ENCODE peak calls at places on chromosomes 13 and 19, in five cellular contexts. B, K, N, J and Z are unnamed samples.

GRCh38 chr19:10565567-10566407 is at the start of gene KRI1:
- DNase-seq in B (peak), K (peak), N (peak), J (peak), Z (peak)

GRCh38 chr19:47863514-47863936 is 4.5 kb downstream of the TPRX2 start:
- DNase-seq in B (peak), K (peak), N (peak), J (peak), Z (peak)

GRCh38 chr13:30165791-30166190 is 141.6 kb downstream of the KATNAL1 start:
- DNase-seq in B (no peak), K (no peak), N (peak), J (no peak), Z (peak)

GRCh38 chr19:8148410-8149231 is 771 bp downstream of the FBN3 start:
- DNase-seq in B (no peak), K (no peak), N (no peak), J (no peak), Z (no peak)

GRCh38 chr19:33481863-33482262 is 39.7 kb downstream of the PEPD start:
- DNase-seq in B (no peak), K (no peak), N (no peak), J (no peak), Z (no peak)

GRCh38 chr19:43432866-43433673 is 18.4 kb downstream of the TEX101 start:
- DNase-seq in B (no peak), K (peak), N (peak), J (no peak), Z (peak)

GRCh38 chr19:40716031-40716654 is 543 bp downstream of the COQ8B start:
- DNase-seq in B (peak), K (peak), N (no peak), J (peak), Z (no peak)

GRCh38 chr19:46610851-46611770 is 10.0 kb downstream of the CALM3 start:
- DNase-seq in B (no peak), K (no peak), N (no peak), J (no peak), Z (peak)

GRCh38 chr19:4380254-4380727 is 20.1 kb downstream of the SH3GL1 start:
- DNase-seq in B (no peak), K (no peak), N (no peak), J (peak), Z (no peak)

GRCh38 chr19:3788991-3789778 is 3.0 kb upstream of the MATK start:
- DNase-seq in B (peak), K (no peak), N (no peak), J (no peak), Z (no peak)

GRCh38 chr19:14375582-14376291 is 5.5 kb upstream of the ADGRE5 start:
- DNase-seq in B (peak), K (no peak), N (peak), J (no peak), Z (no peak)

GRCh38 chr13:98214008-98214643 is 37.1 kb upstream of the RNF113B start:
- DNase-seq in B (peak), K (no peak), N (peak), J (peak), Z (no peak)

GRCh38 chr19:38665950-38666661 is 18.7 kb downstream of the ACTN4 start:
- DNase-seq in B (no peak), K (no peak), N (peak), J (no peak), Z (no peak)

GRCh38 chr19:2114821-2115220 is 18.1 kb downstream of the IZUMO4 start:
- DNase-seq in B (no peak), K (no peak), N (no peak), J (no peak), Z (no peak)

GRCh38 chr13:79491715-79492114 is 10.8 kb downstream of the NDFIP2 start:
- DNase-seq in B (no peak), K (no peak), N (peak), J (no peak), Z (no peak)

GRCh38 chr19:47247308-47247990 is 8.9 kb upstream of the CCDC9 start:
- DNase-seq in B (peak), K (no peak), N (peak), J (peak), Z (peak)

GRCh38 chr19:4988770-4989251 is 19.9 kb downstream of the KDM4B start:
- DNase-seq in B (no peak), K (peak), N (peak), J (no peak), Z (no peak)

GRCh38 chr19:2648528-2648937 is 54.0 kb downstream of the GNG7 start:
- DNase-seq in B (peak), K (peak), N (peak), J (peak), Z (peak)

GRCh38 chr19:42065051-42065450 is 5.0 kb downstream of the GRIK5 start:
- DNase-seq in B (peak), K (no peak), N (no peak), J (no peak), Z (no peak)

GRCh38 chr13:91572944-91573535 is 174.6 kb downstream of the GPC5 start:
- DNase-seq in B (peak), K (no peak), N (no peak), J (no peak), Z (no peak)

GRCh38 chr19:28985201-28985600 is 227.8 kb downstream of the UQCRFS1 start:
- DNase-seq in B (no peak), K (no peak), N (no peak), J (no peak), Z (no peak)

GRCh38 chr19:33301011-33301899 is 1.1 kb downstream of the CEBPA start:
- DNase-seq in B (peak), K (no peak), N (no peak), J (no peak), Z (no peak)

GRCh38 chr13:43878897-43879322 is 630 bp downstream of the CCDC122 start:
- DNase-seq in B (peak), K (peak), N (peak), J (peak), Z (peak)

GRCh38 chr13:32581177-32581786 is 5.0 kb upstream of the PDS5B start:
- DNase-seq in B (no peak), K (no peak), N (peak), J (no peak), Z (no peak)

GRCh38 chr19:13022111-13022858 is 27.0 kb downstream of the NFIX start:
- DNase-seq in B (peak), K (no peak), N (no peak), J (peak), Z (no peak)

GRCh38 chr19:13149628-13150186 is 468 bp downstream of the STX10 start:
- DNase-seq in B (peak), K (peak), N (peak), J (peak), Z (peak)

GRCh38 chr13:45310341-45311138 is 30.4 kb downstream of the TPT1 start:
- DNase-seq in B (no peak), K (no peak), N (no peak), J (no peak), Z (no peak)

GRCh38 chr19:14152713-14153112 is 16.3 kb upstream of the ASF1B start:
- DNase-seq in B (no peak), K (no peak), N (no peak), J (no peak), Z (no peak)

GRCh38 chr13:114002009-114002544 is 28.2 kb upstream of the C13orf46 start:
- DNase-seq in B (peak), K (no peak), N (no peak), J (peak), Z (no peak)

GRCh38 chr19:47112166-47112663 is 1.4 kb downstream of the ZC3H4 start:
- DNase-seq in B (peak), K (peak), N (peak), J (peak), Z (peak)

GRCh38 chr13:113747291-113747833 is 11.7 kb upstream of the TMEM255B start:
- DNase-seq in B (peak), K (no peak), N (no peak), J (no peak), Z (no peak)

GRCh38 chr13:28655566-28655965 is 3.4 kb upstream of the POMP start:
- DNase-seq in B (no peak), K (no peak), N (peak), J (no peak), Z (no peak)

GRCh38 chr19:5354403-5354802 is 13.8 kb upstream of the PTPRS start:
- DNase-seq in B (no peak), K (no peak), N (peak), J (no peak), Z (no peak)

GRCh38 chr13:107716241-107716640 is 499.1 kb downstream of the LIG4 start:
- DNase-seq in B (no peak), K (no peak), N (no peak), J (no peak), Z (no peak)

GRCh38 chr13:111115841-111116500 is 861 bp downstream of the ARHGEF7 start:
- DNase-seq in B (no peak), K (no peak), N (peak), J (peak), Z (peak)

GRCh38 chr13:106182404-106182803 is 353.1 kb downstream of the EFNB2 start:
- DNase-seq in B (no peak), K (peak), N (peak), J (no peak), Z (no peak)

GRCh38 chr19:17259118-17259780 is 5.3 kb downstream of the USHBP1 start:
- DNase-seq in B (no peak), K (no peak), N (no peak), J (no peak), Z (no peak)

GRCh38 chr19:50908311-50908710 is 2.9 kb downstream of the KLK4 start:
- DNase-seq in B (no peak), K (no peak), N (no peak), J (no peak), Z (no peak)

GRCh38 chr13:113152894-113153809 is 5.3 kb upstream of the PROZ start:
- DNase-seq in B (peak), K (no peak), N (peak), J (peak), Z (peak)